ENCODE peak calls at places on chromosomes 1 and 21, in seven cellular contexts. G is effector CD4-positive, alpha-beta T cell; K is fibroblast of lung; T is neuronal stem cell; J is ureter; Z is WTC11; N is DMS 273 treated with DMSO at 0.1 percent for 48 hours. A is an unnamed sample.
A peak's percentile ranks its signal among the peaks of the same experiment; 100 is the strongest.

GRCh38 chr1:73998348-73998959 is 199.5 kb downstream of the LRRIQ3 start:
- DNase-seq in G (no peak), K (peak; percentile 37), T (no peak), J (no peak), Z (no peak), N (peak; percentile 34), A (no peak)

GRCh38 chr1:206030714-206031113 is 7.0 kb upstream of the CTSE start:
- DNase-seq in G (peak; percentile 29), K (peak; percentile 64), T (peak; percentile 45), J (peak; percentile 82), Z (peak; percentile 76), N (peak; percentile 75), A (peak; percentile 27)

GRCh38 chr1:194194724-194195123 is 1008.3 kb upstream of the B3GALT2 start:
- DNase-seq in G (no peak), K (peak; percentile 65), T (no peak), J (no peak), Z (no peak), N (no peak), A (no peak)

GRCh38 chr21:40699366-40699765 is 147.6 kb downstream of the DSCAM start:
- DNase-seq in G (no peak), K (no peak), T (no peak), J (no peak), Z (no peak), N (no peak), A (no peak)

GRCh38 chr1:11736746-11737639 is 1.1 kb downstream of the AGTRAP start:
- DNase-seq in G (peak; percentile 23), K (peak; percentile 80), T (no peak), J (peak; percentile 68), Z (peak; percentile 46), N (peak; percentile 49), A (no peak)

GRCh38 chr21:40095477-40095876 is 228.2 kb downstream of the PCP4 start:
- DNase-seq in G (no peak), K (no peak), T (no peak), J (no peak), Z (no peak), N (no peak), A (no peak)

GRCh38 chr1:151846686-151847227 is 6.8 kb downstream of the THEM5 start:
- DNase-seq in G (no peak), K (no peak), T (no peak), J (no peak), Z (no peak), N (no peak), A (no peak)

GRCh38 chr1:21573971-21574458 is 64.8 kb downstream of the ALPL start:
- DNase-seq in G (no peak), K (peak; percentile 78), T (peak; percentile 55), J (peak; percentile 67), Z (peak; percentile 83), N (peak; percentile 49), A (no peak)

GRCh38 chr1:244340396-244340795 is 111.3 kb downstream of the ADSS2 start:
- DNase-seq in G (no peak), K (no peak), T (no peak), J (no peak), Z (peak; percentile 16), N (no peak), A (no peak)

GRCh38 chr1:245095903-245096302 is 58.9 kb upstream of the KIF26B start:
- DNase-seq in G (no peak), K (no peak), T (no peak), J (no peak), Z (no peak), N (no peak), A (no peak)

GRCh38 chr1:69993787-69994186 is 211.6 kb downstream of the LRRC40 start:
- DNase-seq in G (no peak), K (no peak), T (no peak), J (no peak), Z (no peak), N (no peak), A (no peak)

GRCh38 chr1:69919129-69919921 is 286.1 kb downstream of the LRRC40 start:
- DNase-seq in G (no peak), K (no peak), T (no peak), J (no peak), Z (peak; percentile 27), N (no peak), A (no peak)

GRCh38 chr1:84715620-84716019 is 25.4 kb upstream of the SSX2IP start:
- DNase-seq in G (no peak), K (no peak), T (peak; percentile 36), J (no peak), Z (no peak), N (no peak), A (no peak)

GRCh38 chr1:3000671-3001470 is 20.4 kb upstream of the ACTRT2 start:
- DNase-seq in G (no peak), K (no peak), T (no peak), J (no peak), Z (no peak), N (no peak), A (no peak)

GRCh38 chr1:228906461-228906860 is 171.2 kb downstream of the RHOU start:
- DNase-seq in G (no peak), K (no peak), T (no peak), J (no peak), Z (no peak), N (no peak), A (no peak)

GRCh38 chr1:109980324-109981127 is 4.0 kb upstream of the AHCYL1 start:
- DNase-seq in G (no peak), K (no peak), T (no peak), J (no peak), Z (peak; percentile 53), N (no peak), A (no peak)

GRCh38 chr1:119471566-119471965 is 35.4 kb upstream of the HSD3B1 start:
- DNase-seq in G (no peak), K (no peak), T (no peak), J (no peak), Z (no peak), N (no peak), A (no peak)

GRCh38 chr1:83954301-83954823 is 44.6 kb downstream of the TTLL7 start:
- DNase-seq in G (no peak), K (no peak), T (no peak), J (no peak), Z (no peak), N (no peak), A (no peak)

GRCh38 chr1:109717729-109718128 is 5.7 kb downstream of the GSTM5 start:
- DNase-seq in G (no peak), K (no peak), T (no peak), J (no peak), Z (no peak), N (no peak), A (no peak)